ENCODE peak calls at places on chromosomes 12 and 14, in ten cellular contexts. One of them, this sample, is unnamed.

GRCh38 chr12:58918475-58918874 is 1.8 kb downstream of the LRIG3 start:
- DNase-seq in cardiac muscle cell: no peak
- DNase-seq in activated naive CD8-positive, alpha-beta T cell treated with anti-CD3 and anti-CD28 coated beads, Interleukin-2, amount 50 U/mL, for 16 hours: no peak
- DNase-seq in KG1: no peak
- DNase-seq in GM10248: no peak
- DNase-seq in RKO: peak; percentile 8
- DNase-seq in kidney epithelial cell: no peak
- DNase-seq in SW 1271: no peak
- DNase-seq in NCI-H2107: no peak
- DNase-seq in mucosa of gallbladder: no peak
- DNase-seq in this sample: no peak

GRCh38 chr14:76376001-76376404 is at the start of gene ESRRB:
- DNase-seq in SW 1271: no peak
- DNase-seq in kidney epithelial cell: no peak
- DNase-seq in RKO: no peak
- DNase-seq in mucosa of gallbladder: no peak
- DNase-seq in NCI-H2107: no peak
- DNase-seq in cardiac muscle cell: peak; percentile 61
- DNase-seq in GM10248: no peak
- DNase-seq in activated naive CD8-positive, alpha-beta T cell treated with anti-CD3 and anti-CD28 coated beads, Interleukin-2, amount 50 U/mL, for 16 hours: no peak
- DNase-seq in KG1: no peak
- DNase-seq in this sample: no peak

GRCh38 chr12:42985506-42985905 is 396.0 kb upstream of the PRICKLE1 start:
- DNase-seq in KG1: no peak
- DNase-seq in cardiac muscle cell: peak; percentile 74
- DNase-seq in SW 1271: no peak
- DNase-seq in activated naive CD8-positive, alpha-beta T cell treated with anti-CD3 and anti-CD28 coated beads, Interleukin-2, amount 50 U/mL, for 16 hours: no peak
- DNase-seq in RKO: no peak
- DNase-seq in mucosa of gallbladder: no peak
- DNase-seq in GM10248: no peak
- DNase-seq in NCI-H2107: no peak
- DNase-seq in kidney epithelial cell: no peak
- DNase-seq in this sample: no peak

GRCh38 chr12:117498880-117499279 is 137.5 kb upstream of the NOS1 start:
- DNase-seq in mucosa of gallbladder: no peak
- DNase-seq in SW 1271: no peak
- DNase-seq in cardiac muscle cell: no peak
- DNase-seq in KG1: no peak
- DNase-seq in RKO: no peak
- DNase-seq in GM10248: no peak
- DNase-seq in kidney epithelial cell: no peak
- DNase-seq in NCI-H2107: no peak
- DNase-seq in activated naive CD8-positive, alpha-beta T cell treated with anti-CD3 and anti-CD28 coated beads, Interleukin-2, amount 50 U/mL, for 16 hours: no peak
- DNase-seq in this sample: no peak

GRCh38 chr12:10364839-10365681 is 24.8 kb downstream of the KLRK1 start:
- DNase-seq in NCI-H2107: peak; percentile 80
- DNase-seq in activated naive CD8-positive, alpha-beta T cell treated with anti-CD3 and anti-CD28 coated beads, Interleukin-2, amount 50 U/mL, for 16 hours: peak; percentile 46
- DNase-seq in cardiac muscle cell: peak; percentile 81
- DNase-seq in RKO: peak; percentile 88
- DNase-seq in GM10248: peak; percentile 42
- DNase-seq in SW 1271: peak; percentile 43
- DNase-seq in KG1: peak; percentile 23
- DNase-seq in kidney epithelial cell: no peak
- DNase-seq in mucosa of gallbladder: peak; percentile 79
- DNase-seq in this sample: peak; percentile 24

GRCh38 chr12:126742326-126742725 is 1524.6 kb upstream of the TMEM132C start:
- DNase-seq in kidney epithelial cell: no peak
- DNase-seq in GM10248: no peak
- DNase-seq in SW 1271: no peak
- DNase-seq in cardiac muscle cell: no peak
- DNase-seq in KG1: no peak
- DNase-seq in mucosa of gallbladder: no peak
- DNase-seq in RKO: no peak
- DNase-seq in NCI-H2107: no peak
- DNase-seq in activated naive CD8-positive, alpha-beta T cell treated with anti-CD3 and anti-CD28 coated beads, Interleukin-2, amount 50 U/mL, for 16 hours: no peak
- DNase-seq in this sample: no peak

GRCh38 chr12:52685406-52685890 is 5.2 kb upstream of the KRT1 start:
- DNase-seq in cardiac muscle cell: no peak
- DNase-seq in NCI-H2107: no peak
- DNase-seq in KG1: no peak
- DNase-seq in GM10248: no peak
- DNase-seq in SW 1271: no peak
- DNase-seq in activated naive CD8-positive, alpha-beta T cell treated with anti-CD3 and anti-CD28 coated beads, Interleukin-2, amount 50 U/mL, for 16 hours: no peak
- DNase-seq in RKO: no peak
- DNase-seq in mucosa of gallbladder: no peak
- DNase-seq in kidney epithelial cell: no peak
- DNase-seq in this sample: no peak

GRCh38 chr12:92503029-92503931 is 199.5 kb upstream of the PLEKHG7 start:
- DNase-seq in SW 1271: no peak
- DNase-seq in GM10248: peak; percentile 46
- DNase-seq in mucosa of gallbladder: peak; percentile 32
- DNase-seq in KG1: no peak
- DNase-seq in cardiac muscle cell: no peak
- DNase-seq in NCI-H2107: no peak
- DNase-seq in kidney epithelial cell: no peak
- DNase-seq in RKO: no peak
- DNase-seq in activated naive CD8-positive, alpha-beta T cell treated with anti-CD3 and anti-CD28 coated beads, Interleukin-2, amount 50 U/mL, for 16 hours: no peak
- DNase-seq in this sample: no peak

GRCh38 chr12:105672576-105672975 is 342.1 kb downstream of the C12orf75 start:
- DNase-seq in NCI-H2107: no peak
- DNase-seq in GM10248: no peak
- DNase-seq in RKO: no peak
- DNase-seq in KG1: no peak
- DNase-seq in mucosa of gallbladder: peak; percentile 12
- DNase-seq in SW 1271: no peak
- DNase-seq in cardiac muscle cell: peak; percentile 3
- DNase-seq in kidney epithelial cell: no peak
- DNase-seq in activated naive CD8-positive, alpha-beta T cell treated with anti-CD3 and anti-CD28 coated beads, Interleukin-2, amount 50 U/mL, for 16 hours: no peak
- DNase-seq in this sample: no peak

GRCh38 chr14:57533214-57533613 is 39.6 kb upstream of the CCDC198 start:
- DNase-seq in SW 1271: no peak
- DNase-seq in mucosa of gallbladder: peak; percentile 15
- DNase-seq in RKO: peak; percentile 41
- DNase-seq in NCI-H2107: no peak
- DNase-seq in cardiac muscle cell: no peak
- DNase-seq in KG1: no peak
- DNase-seq in GM10248: no peak
- DNase-seq in activated naive CD8-positive, alpha-beta T cell treated with anti-CD3 and anti-CD28 coated beads, Interleukin-2, amount 50 U/mL, for 16 hours: no peak
- DNase-seq in kidney epithelial cell: no peak
- DNase-seq in this sample: no peak

GRCh38 chr12:553216-554000 is 93.7 kb downstream of the B4GALNT3 start:
- DNase-seq in SW 1271: no peak
- DNase-seq in RKO: no peak
- DNase-seq in KG1: peak; percentile 67
- DNase-seq in activated naive CD8-positive, alpha-beta T cell treated with anti-CD3 and anti-CD28 coated beads, Interleukin-2, amount 50 U/mL, for 16 hours: no peak
- DNase-seq in kidney epithelial cell: no peak
- DNase-seq in NCI-H2107: no peak
- DNase-seq in cardiac muscle cell: no peak
- DNase-seq in mucosa of gallbladder: no peak
- DNase-seq in GM10248: no peak
- DNase-seq in this sample: no peak

GRCh38 chr12:95970905-95971304 is 25.2 kb downstream of the HAL start:
- DNase-seq in kidney epithelial cell: no peak
- DNase-seq in activated naive CD8-positive, alpha-beta T cell treated with anti-CD3 and anti-CD28 coated beads, Interleukin-2, amount 50 U/mL, for 16 hours: no peak
- DNase-seq in RKO: no peak
- DNase-seq in KG1: no peak
- DNase-seq in mucosa of gallbladder: no peak
- DNase-seq in cardiac muscle cell: no peak
- DNase-seq in GM10248: no peak
- DNase-seq in NCI-H2107: no peak
- DNase-seq in SW 1271: no peak
- DNase-seq in this sample: no peak

GRCh38 chr14:35285168-35285990 is 6.8 kb upstream of the PSMA6 start:
- DNase-seq in SW 1271: no peak
- DNase-seq in cardiac muscle cell: no peak
- DNase-seq in NCI-H2107: no peak
- DNase-seq in KG1: peak; percentile 65
- DNase-seq in activated naive CD8-positive, alpha-beta T cell treated with anti-CD3 and anti-CD28 coated beads, Interleukin-2, amount 50 U/mL, for 16 hours: no peak
- DNase-seq in GM10248: peak; percentile 68
- DNase-seq in kidney epithelial cell: no peak
- DNase-seq in mucosa of gallbladder: no peak
- DNase-seq in RKO: peak; percentile 38
- DNase-seq in this sample: no peak

GRCh38 chr12:124446364-124446763 is 121.0 kb downstream of the NCOR2 start:
- DNase-seq in kidney epithelial cell: no peak
- DNase-seq in mucosa of gallbladder: no peak
- DNase-seq in NCI-H2107: no peak
- DNase-seq in RKO: no peak
- DNase-seq in GM10248: no peak
- DNase-seq in cardiac muscle cell: no peak
- DNase-seq in SW 1271: no peak
- DNase-seq in activated naive CD8-positive, alpha-beta T cell treated with anti-CD3 and anti-CD28 coated beads, Interleukin-2, amount 50 U/mL, for 16 hours: no peak
- DNase-seq in KG1: no peak
- DNase-seq in this sample: no peak

GRCh38 chr14:24273422-24273998 is 2.1 kb upstream of the RABGGTA start:
- DNase-seq in SW 1271: no peak
- DNase-seq in cardiac muscle cell: no peak
- DNase-seq in NCI-H2107: no peak
- DNase-seq in RKO: peak; percentile 39
- DNase-seq in kidney epithelial cell: no peak
- DNase-seq in mucosa of gallbladder: no peak
- DNase-seq in activated naive CD8-positive, alpha-beta T cell treated with anti-CD3 and anti-CD28 coated beads, Interleukin-2, amount 50 U/mL, for 16 hours: no peak
- DNase-seq in KG1: no peak
- DNase-seq in GM10248: no peak
- DNase-seq in this sample: no peak

GRCh38 chr12:105228494-105228893 is 7.5 kb downstream of the APPL2 start:
- DNase-seq in GM10248: peak; percentile 31
- DNase-seq in SW 1271: no peak
- DNase-seq in activated naive CD8-positive, alpha-beta T cell treated with anti-CD3 and anti-CD28 coated beads, Interleukin-2, amount 50 U/mL, for 16 hours: no peak
- DNase-seq in cardiac muscle cell: no peak
- DNase-seq in mucosa of gallbladder: no peak
- DNase-seq in kidney epithelial cell: no peak
- DNase-seq in KG1: no peak
- DNase-seq in NCI-H2107: no peak
- DNase-seq in RKO: no peak
- DNase-seq in this sample: no peak

GRCh38 chr12:32486158-32486557 is 86.8 kb downstream of the FGD4 start:
- DNase-seq in RKO: no peak
- DNase-seq in NCI-H2107: no peak
- DNase-seq in SW 1271: no peak
- DNase-seq in KG1: no peak
- DNase-seq in activated naive CD8-positive, alpha-beta T cell treated with anti-CD3 and anti-CD28 coated beads, Interleukin-2, amount 50 U/mL, for 16 hours: no peak
- DNase-seq in mucosa of gallbladder: no peak
- DNase-seq in cardiac muscle cell: no peak
- DNase-seq in GM10248: no peak
- DNase-seq in kidney epithelial cell: no peak
- DNase-seq in this sample: no peak

GRCh38 chr12:1848146-1848545 is 27.8 kb downstream of the LRTM2 start:
- DNase-seq in kidney epithelial cell: no peak
- DNase-seq in activated naive CD8-positive, alpha-beta T cell treated with anti-CD3 and anti-CD28 coated beads, Interleukin-2, amount 50 U/mL, for 16 hours: no peak
- DNase-seq in GM10248: no peak
- DNase-seq in NCI-H2107: no peak
- DNase-seq in RKO: no peak
- DNase-seq in mucosa of gallbladder: no peak
- DNase-seq in KG1: no peak
- DNase-seq in SW 1271: no peak
- DNase-seq in cardiac muscle cell: no peak
- DNase-seq in this sample: no peak

GRCh38 chr14:66087231-66087630 is 398.9 kb upstream of the CCDC196 start:
- DNase-seq in kidney epithelial cell: no peak
- DNase-seq in SW 1271: no peak
- DNase-seq in KG1: no peak
- DNase-seq in NCI-H2107: no peak
- DNase-seq in GM10248: no peak
- DNase-seq in activated naive CD8-positive, alpha-beta T cell treated with anti-CD3 and anti-CD28 coated beads, Interleukin-2, amount 50 U/mL, for 16 hours: no peak
- DNase-seq in RKO: no peak
- DNase-seq in cardiac muscle cell: no peak
- DNase-seq in mucosa of gallbladder: no peak
- DNase-seq in this sample: no peak

GRCh38 chr14:102928412-102929348 is 6.2 kb downstream of the AMN start:
- DNase-seq in SW 1271: no peak
- DNase-seq in activated naive CD8-positive, alpha-beta T cell treated with anti-CD3 and anti-CD28 coated beads, Interleukin-2, amount 50 U/mL, for 16 hours: peak; percentile 69
- DNase-seq in RKO: no peak
- DNase-seq in NCI-H2107: peak; percentile 78
- DNase-seq in KG1: no peak
- DNase-seq in cardiac muscle cell: peak; percentile 78
- DNase-seq in GM10248: peak; percentile 88
- DNase-seq in kidney epithelial cell: no peak
- DNase-seq in mucosa of gallbladder: peak; percentile 82
- DNase-seq in this sample: no peak

GRCh38 chr12:131452444-131452860 is 258.4 kb upstream of the SFSWAP start:
- DNase-seq in mucosa of gallbladder: no peak
- DNase-seq in GM10248: peak; percentile 55
- DNase-seq in cardiac muscle cell: peak; percentile 48
- DNase-seq in RKO: peak; percentile 40
- DNase-seq in KG1: no peak
- DNase-seq in kidney epithelial cell: no peak
- DNase-seq in SW 1271: no peak
- DNase-seq in NCI-H2107: no peak
- DNase-seq in activated naive CD8-positive, alpha-beta T cell treated with anti-CD3 and anti-CD28 coated beads, Interleukin-2, amount 50 U/mL, for 16 hours: no peak
- DNase-seq in this sample: no peak

GRCh38 chr12:52045794-52046199 is 5.4 kb upstream of the NR4A1 start:
- DNase-seq in cardiac muscle cell: no peak
- DNase-seq in kidney epithelial cell: no peak
- DNase-seq in GM10248: no peak
- DNase-seq in KG1: no peak
- DNase-seq in mucosa of gallbladder: no peak
- DNase-seq in activated naive CD8-positive, alpha-beta T cell treated with anti-CD3 and anti-CD28 coated beads, Interleukin-2, amount 50 U/mL, for 16 hours: no peak
- DNase-seq in SW 1271: no peak
- DNase-seq in RKO: no peak
- DNase-seq in NCI-H2107: no peak
- DNase-seq in this sample: no peak

GRCh38 chr12:68310370-68310769 is 21.8 kb downstream of the MDM1 start:
- DNase-seq in mucosa of gallbladder: no peak
- DNase-seq in SW 1271: peak; percentile 7
- DNase-seq in GM10248: no peak
- DNase-seq in NCI-H2107: no peak
- DNase-seq in activated naive CD8-positive, alpha-beta T cell treated with anti-CD3 and anti-CD28 coated beads, Interleukin-2, amount 50 U/mL, for 16 hours: no peak
- DNase-seq in KG1: no peak
- DNase-seq in kidney epithelial cell: no peak
- DNase-seq in RKO: peak; percentile 32
- DNase-seq in cardiac muscle cell: no peak
- DNase-seq in this sample: no peak

GRCh38 chr12:46260913-46261476 is 7.8 kb downstream of the SLC38A1 start:
- DNase-seq in GM10248: no peak
- DNase-seq in RKO: no peak
- DNase-seq in SW 1271: no peak
- DNase-seq in KG1: no peak
- DNase-seq in kidney epithelial cell: no peak
- DNase-seq in NCI-H2107: no peak
- DNase-seq in mucosa of gallbladder: no peak
- DNase-seq in cardiac muscle cell: no peak
- DNase-seq in activated naive CD8-positive, alpha-beta T cell treated with anti-CD3 and anti-CD28 coated beads, Interleukin-2, amount 50 U/mL, for 16 hours: no peak
- DNase-seq in this sample: no peak

GRCh38 chr12:27652174-27652763 is 44.0 kb upstream of the REP15 start:
- DNase-seq in cardiac muscle cell: peak; percentile 90
- DNase-seq in mucosa of gallbladder: peak; percentile 70
- DNase-seq in KG1: no peak
- DNase-seq in kidney epithelial cell: peak; percentile 43
- DNase-seq in GM10248: peak; percentile 48
- DNase-seq in RKO: peak; percentile 81
- DNase-seq in activated naive CD8-positive, alpha-beta T cell treated with anti-CD3 and anti-CD28 coated beads, Interleukin-2, amount 50 U/mL, for 16 hours: peak; percentile 5
- DNase-seq in SW 1271: peak; percentile 39
- DNase-seq in NCI-H2107: peak; percentile 81
- DNase-seq in this sample: no peak

GRCh38 chr14:65299837-65300236 is 112.7 kb upstream of the FUT8 start:
- DNase-seq in cardiac muscle cell: no peak
- DNase-seq in activated naive CD8-positive, alpha-beta T cell treated with anti-CD3 and anti-CD28 coated beads, Interleukin-2, amount 50 U/mL, for 16 hours: no peak
- DNase-seq in mucosa of gallbladder: no peak
- DNase-seq in SW 1271: no peak
- DNase-seq in kidney epithelial cell: no peak
- DNase-seq in NCI-H2107: no peak
- DNase-seq in RKO: no peak
- DNase-seq in GM10248: no peak
- DNase-seq in KG1: no peak
- DNase-seq in this sample: no peak

GRCh38 chr14:61644834-61645233 is 50.5 kb upstream of the HIF1A start:
- DNase-seq in NCI-H2107: peak; percentile 61
- DNase-seq in RKO: no peak
- DNase-seq in SW 1271: no peak
- DNase-seq in KG1: no peak
- DNase-seq in mucosa of gallbladder: no peak
- DNase-seq in GM10248: peak; percentile 32
- DNase-seq in kidney epithelial cell: no peak
- DNase-seq in cardiac muscle cell: peak; percentile 28
- DNase-seq in activated naive CD8-positive, alpha-beta T cell treated with anti-CD3 and anti-CD28 coated beads, Interleukin-2, amount 50 U/mL, for 16 hours: no peak
- DNase-seq in this sample: no peak

This sample was measured in GOT3.